ENCODE peak calls at places on chromosomes 5 and 9, in ten cellular contexts. One of them, this sample, is unnamed.

GRCh38 chr5:157328277-157328912 is 62.5 kb downstream of the CYFIP2 start:
- DNase-seq in mucosa of descending colon: peak; percentile 51
- DNase-seq in NCI-H1417: peak; percentile 69
- DNase-seq in hippocampal formation: peak; percentile 87
- DNase-seq in Calu3: peak; percentile 72
- DNase-seq in Daoy: peak; percentile 86
- DNase-seq in activated CD8-positive, alpha-beta T cell treated with anti-CD3 and anti-CD28 coated beads for 36 hours: peak; percentile 69
- DNase-seq in AG10803: peak; percentile 81
- DNase-seq in Kasumi-1: peak; percentile 86
- DNase-seq in HFFc6: peak; percentile 75
- DNase-seq in this sample: peak; percentile 51

GRCh38 chr5:123721721-123722276 is 209.8 kb downstream of the CSNK1G3 start:
- DNase-seq in HFFc6: no peak
- DNase-seq in Daoy: no peak
- DNase-seq in hippocampal formation: no peak
- DNase-seq in mucosa of descending colon: no peak
- DNase-seq in activated CD8-positive, alpha-beta T cell treated with anti-CD3 and anti-CD28 coated beads for 36 hours: no peak
- DNase-seq in Calu3: no peak
- DNase-seq in Kasumi-1: no peak
- DNase-seq in NCI-H1417: no peak
- DNase-seq in AG10803: peak; percentile 56
- DNase-seq in this sample: no peak

GRCh38 chr5:61915646-61916045 is 390.4 kb upstream of the KIF2A start:
- DNase-seq in mucosa of descending colon: no peak
- DNase-seq in AG10803: no peak
- DNase-seq in Calu3: no peak
- DNase-seq in Daoy: no peak
- DNase-seq in activated CD8-positive, alpha-beta T cell treated with anti-CD3 and anti-CD28 coated beads for 36 hours: no peak
- DNase-seq in NCI-H1417: no peak
- DNase-seq in HFFc6: no peak
- DNase-seq in hippocampal formation: no peak
- DNase-seq in Kasumi-1: no peak
- DNase-seq in this sample: no peak

GRCh38 chr9:133888048-133888778 is 103.9 kb downstream of the VAV2 start:
- DNase-seq in hippocampal formation: no peak
- DNase-seq in HFFc6: no peak
- DNase-seq in NCI-H1417: peak; percentile 99
- DNase-seq in Daoy: no peak
- DNase-seq in AG10803: no peak
- DNase-seq in Calu3: no peak
- DNase-seq in mucosa of descending colon: no peak
- DNase-seq in Kasumi-1: no peak
- DNase-seq in activated CD8-positive, alpha-beta T cell treated with anti-CD3 and anti-CD28 coated beads for 36 hours: no peak
- DNase-seq in this sample: no peak

GRCh38 chr5:34533582-34534236 is 122.4 kb upstream of the RAI14 start:
- DNase-seq in Kasumi-1: no peak
- DNase-seq in mucosa of descending colon: no peak
- DNase-seq in HFFc6: no peak
- DNase-seq in AG10803: no peak
- DNase-seq in Daoy: no peak
- DNase-seq in NCI-H1417: no peak
- DNase-seq in Calu3: no peak
- DNase-seq in activated CD8-positive, alpha-beta T cell treated with anti-CD3 and anti-CD28 coated beads for 36 hours: no peak
- DNase-seq in hippocampal formation: no peak
- DNase-seq in this sample: no peak

GRCh38 chr5:170431571-170431970 is 42.4 kb upstream of the KCNMB1 start:
- DNase-seq in AG10803: no peak
- DNase-seq in activated CD8-positive, alpha-beta T cell treated with anti-CD3 and anti-CD28 coated beads for 36 hours: no peak
- DNase-seq in Kasumi-1: no peak
- DNase-seq in hippocampal formation: no peak
- DNase-seq in HFFc6: no peak
- DNase-seq in Calu3: no peak
- DNase-seq in mucosa of descending colon: no peak
- DNase-seq in Daoy: no peak
- DNase-seq in NCI-H1417: no peak
- DNase-seq in this sample: no peak

GRCh38 chr5:169331292-169331852 is 30.4 kb upstream of the SLIT3 start:
- DNase-seq in NCI-H1417: no peak
- DNase-seq in activated CD8-positive, alpha-beta T cell treated with anti-CD3 and anti-CD28 coated beads for 36 hours: no peak
- DNase-seq in AG10803: peak; percentile 57
- DNase-seq in hippocampal formation: no peak
- DNase-seq in Calu3: no peak
- DNase-seq in Kasumi-1: no peak
- DNase-seq in HFFc6: no peak
- DNase-seq in Daoy: no peak
- DNase-seq in mucosa of descending colon: no peak
- DNase-seq in this sample: no peak

GRCh38 chr5:128163991-128164390 is 80.4 kb downstream of the SLC12A2 start:
- DNase-seq in NCI-H1417: no peak
- DNase-seq in mucosa of descending colon: no peak
- DNase-seq in Kasumi-1: no peak
- DNase-seq in AG10803: no peak
- DNase-seq in hippocampal formation: no peak
- DNase-seq in HFFc6: peak; percentile 21
- DNase-seq in Daoy: peak; percentile 15
- DNase-seq in activated CD8-positive, alpha-beta T cell treated with anti-CD3 and anti-CD28 coated beads for 36 hours: no peak
- DNase-seq in Calu3: no peak
- DNase-seq in this sample: no peak

GRCh38 chr9:89675403-89675771 is 70.6 kb downstream of the GADD45G start:
- DNase-seq in mucosa of descending colon: peak; percentile 63
- DNase-seq in Calu3: no peak
- DNase-seq in activated CD8-positive, alpha-beta T cell treated with anti-CD3 and anti-CD28 coated beads for 36 hours: no peak
- DNase-seq in AG10803: no peak
- DNase-seq in hippocampal formation: no peak
- DNase-seq in Kasumi-1: no peak
- DNase-seq in Daoy: no peak
- DNase-seq in HFFc6: no peak
- DNase-seq in NCI-H1417: no peak
- DNase-seq in this sample: no peak

GRCh38 chr9:3848445-3849114 is 322.8 kb upstream of the RFX3 start:
- DNase-seq in hippocampal formation: no peak
- DNase-seq in Kasumi-1: no peak
- DNase-seq in NCI-H1417: no peak
- DNase-seq in HFFc6: no peak
- DNase-seq in Daoy: peak; percentile 59
- DNase-seq in AG10803: no peak
- DNase-seq in Calu3: peak; percentile 46
- DNase-seq in mucosa of descending colon: no peak
- DNase-seq in activated CD8-positive, alpha-beta T cell treated with anti-CD3 and anti-CD28 coated beads for 36 hours: no peak
- DNase-seq in this sample: no peak

GRCh38 chr5:69502375-69503143 is 10.0 kb downstream of the OCLN start:
- DNase-seq in mucosa of descending colon: no peak
- DNase-seq in Daoy: peak; percentile 85
- DNase-seq in Calu3: no peak
- DNase-seq in activated CD8-positive, alpha-beta T cell treated with anti-CD3 and anti-CD28 coated beads for 36 hours: no peak
- DNase-seq in AG10803: peak; percentile 70
- DNase-seq in HFFc6: peak; percentile 34
- DNase-seq in Kasumi-1: no peak
- DNase-seq in hippocampal formation: no peak
- DNase-seq in NCI-H1417: no peak
- DNase-seq in this sample: no peak

GRCh38 chr9:120558454-120558853 is 21.5 kb downstream of the CDK5RAP2 start:
- DNase-seq in HFFc6: no peak
- DNase-seq in Kasumi-1: no peak
- DNase-seq in NCI-H1417: no peak
- DNase-seq in Calu3: no peak
- DNase-seq in activated CD8-positive, alpha-beta T cell treated with anti-CD3 and anti-CD28 coated beads for 36 hours: no peak
- DNase-seq in AG10803: no peak
- DNase-seq in mucosa of descending colon: no peak
- DNase-seq in hippocampal formation: no peak
- DNase-seq in Daoy: no peak
- DNase-seq in this sample: no peak

GRCh38 chr5:61569353-61569752 is 237.3 kb downstream of the ZSWIM6 start:
- DNase-seq in AG10803: no peak
- DNase-seq in Calu3: no peak
- DNase-seq in NCI-H1417: no peak
- DNase-seq in activated CD8-positive, alpha-beta T cell treated with anti-CD3 and anti-CD28 coated beads for 36 hours: no peak
- DNase-seq in hippocampal formation: no peak
- DNase-seq in Kasumi-1: no peak
- DNase-seq in mucosa of descending colon: no peak
- DNase-seq in Daoy: no peak
- DNase-seq in HFFc6: no peak
- DNase-seq in this sample: no peak

GRCh38 chr5:52956915-52957747 is 32.0 kb upstream of the ITGA2 start:
- DNase-seq in HFFc6: no peak
- DNase-seq in Calu3: no peak
- DNase-seq in Daoy: no peak
- DNase-seq in mucosa of descending colon: no peak
- DNase-seq in Kasumi-1: no peak
- DNase-seq in hippocampal formation: no peak
- DNase-seq in activated CD8-positive, alpha-beta T cell treated with anti-CD3 and anti-CD28 coated beads for 36 hours: no peak
- DNase-seq in AG10803: no peak
- DNase-seq in NCI-H1417: no peak
- DNase-seq in this sample: no peak

GRCh38 chr5:30040483-30041116 is 1152.9 kb upstream of the CDH6 start:
- DNase-seq in HFFc6: peak; percentile 3
- DNase-seq in NCI-H1417: peak; percentile 92
- DNase-seq in Kasumi-1: peak; percentile 54
- DNase-seq in Daoy: peak; percentile 2
- DNase-seq in AG10803: peak; percentile 22
- DNase-seq in mucosa of descending colon: no peak
- DNase-seq in activated CD8-positive, alpha-beta T cell treated with anti-CD3 and anti-CD28 coated beads for 36 hours: peak; percentile 38
- DNase-seq in hippocampal formation: peak; percentile 51
- DNase-seq in Calu3: peak; percentile 37
- DNase-seq in this sample: no peak

GRCh38 chr9:126806336-126806735 is 1.5 kb downstream of the ZBTB43 start:
- DNase-seq in mucosa of descending colon: no peak
- DNase-seq in AG10803: peak; percentile 61
- DNase-seq in NCI-H1417: no peak
- DNase-seq in HFFc6: no peak
- DNase-seq in activated CD8-positive, alpha-beta T cell treated with anti-CD3 and anti-CD28 coated beads for 36 hours: no peak
- DNase-seq in Calu3: no peak
- DNase-seq in Kasumi-1: no peak
- DNase-seq in hippocampal formation: no peak
- DNase-seq in Daoy: no peak
- DNase-seq in this sample: no peak

GRCh38 chr5:538271-538771 is 14.1 kb upstream of the SLC9A3 start:
- DNase-seq in HFFc6: no peak
- DNase-seq in NCI-H1417: no peak
- DNase-seq in mucosa of descending colon: peak; percentile 14
- DNase-seq in Kasumi-1: no peak
- DNase-seq in activated CD8-positive, alpha-beta T cell treated with anti-CD3 and anti-CD28 coated beads for 36 hours: no peak
- DNase-seq in hippocampal formation: no peak
- DNase-seq in AG10803: no peak
- DNase-seq in Daoy: no peak
- DNase-seq in Calu3: no peak
- DNase-seq in this sample: no peak

GRCh38 chr5:5699062-5699461 is 276.6 kb downstream of the ICE1 start:
- DNase-seq in Kasumi-1: no peak
- DNase-seq in Daoy: peak; percentile 34
- DNase-seq in mucosa of descending colon: no peak
- DNase-seq in NCI-H1417: no peak
- DNase-seq in Calu3: no peak
- DNase-seq in HFFc6: no peak
- DNase-seq in hippocampal formation: no peak
- DNase-seq in activated CD8-positive, alpha-beta T cell treated with anti-CD3 and anti-CD28 coated beads for 36 hours: peak; percentile 6
- DNase-seq in AG10803: no peak
- DNase-seq in this sample: no peak

GRCh38 chr5:166370928-166371690 is 1920.3 kb upstream of the WWC1 start:
- DNase-seq in Kasumi-1: peak; percentile 1
- DNase-seq in HFFc6: no peak
- DNase-seq in Daoy: peak; percentile 34
- DNase-seq in activated CD8-positive, alpha-beta T cell treated with anti-CD3 and anti-CD28 coated beads for 36 hours: no peak
- DNase-seq in NCI-H1417: peak; percentile 18
- DNase-seq in hippocampal formation: no peak
- DNase-seq in Calu3: no peak
- DNase-seq in AG10803: no peak
- DNase-seq in mucosa of descending colon: no peak
- DNase-seq in this sample: no peak

GRCh38 chr5:42579320-42579719 is 156.1 kb downstream of the GHR start:
- DNase-seq in hippocampal formation: no peak
- DNase-seq in AG10803: no peak
- DNase-seq in Daoy: no peak
- DNase-seq in activated CD8-positive, alpha-beta T cell treated with anti-CD3 and anti-CD28 coated beads for 36 hours: no peak
- DNase-seq in Calu3: no peak
- DNase-seq in HFFc6: no peak
- DNase-seq in mucosa of descending colon: no peak
- DNase-seq in NCI-H1417: no peak
- DNase-seq in Kasumi-1: no peak
- DNase-seq in this sample: no peak

GRCh38 chr5:136043968-136044610 is 15.3 kb downstream of the TGFBI start:
- DNase-seq in HFFc6: no peak
- DNase-seq in NCI-H1417: no peak
- DNase-seq in AG10803: no peak
- DNase-seq in Calu3: no peak
- DNase-seq in activated CD8-positive, alpha-beta T cell treated with anti-CD3 and anti-CD28 coated beads for 36 hours: no peak
- DNase-seq in mucosa of descending colon: no peak
- DNase-seq in hippocampal formation: no peak
- DNase-seq in Kasumi-1: no peak
- DNase-seq in Daoy: no peak
- DNase-seq in this sample: no peak

GRCh38 chr5:157026789-157027424 is 32.0 kb downstream of the HAVCR1 start:
- DNase-seq in Kasumi-1: no peak
- DNase-seq in NCI-H1417: peak; percentile 64
- DNase-seq in AG10803: no peak
- DNase-seq in Daoy: peak; percentile 8
- DNase-seq in activated CD8-positive, alpha-beta T cell treated with anti-CD3 and anti-CD28 coated beads for 36 hours: peak; percentile 18
- DNase-seq in Calu3: peak; percentile 64
- DNase-seq in HFFc6: no peak
- DNase-seq in hippocampal formation: no peak
- DNase-seq in mucosa of descending colon: no peak
- DNase-seq in this sample: no peak

GRCh38 chr5:144196612-144197011 is 25.9 kb downstream of the KCTD16 start:
- DNase-seq in Calu3: no peak
- DNase-seq in HFFc6: no peak
- DNase-seq in AG10803: no peak
- DNase-seq in Kasumi-1: no peak
- DNase-seq in activated CD8-positive, alpha-beta T cell treated with anti-CD3 and anti-CD28 coated beads for 36 hours: no peak
- DNase-seq in mucosa of descending colon: no peak
- DNase-seq in Daoy: no peak
- DNase-seq in NCI-H1417: peak; percentile 59
- DNase-seq in hippocampal formation: no peak
- DNase-seq in this sample: no peak

GRCh38 chr5:154473581-154474266 is 4.3 kb downstream of the HAND1 start:
- DNase-seq in NCI-H1417: no peak
- DNase-seq in AG10803: no peak
- DNase-seq in HFFc6: no peak
- DNase-seq in Daoy: no peak
- DNase-seq in mucosa of descending colon: no peak
- DNase-seq in activated CD8-positive, alpha-beta T cell treated with anti-CD3 and anti-CD28 coated beads for 36 hours: no peak
- DNase-seq in hippocampal formation: no peak
- DNase-seq in Kasumi-1: no peak
- DNase-seq in Calu3: no peak
- DNase-seq in this sample: no peak

GRCh38 chr5:154086641-154087040 is 47.9 kb downstream of the MFAP3 start:
- DNase-seq in Kasumi-1: no peak
- DNase-seq in Calu3: no peak
- DNase-seq in activated CD8-positive, alpha-beta T cell treated with anti-CD3 and anti-CD28 coated beads for 36 hours: no peak
- DNase-seq in HFFc6: no peak
- DNase-seq in mucosa of descending colon: no peak
- DNase-seq in Daoy: peak; percentile 27
- DNase-seq in NCI-H1417: no peak
- DNase-seq in hippocampal formation: no peak
- DNase-seq in AG10803: peak; percentile 47
- DNase-seq in this sample: no peak

GRCh38 chr9:137253717-137254623 is 1.2 kb upstream of the NELFB start:
- DNase-seq in Kasumi-1: no peak
- DNase-seq in Daoy: no peak
- DNase-seq in AG10803: no peak
- DNase-seq in mucosa of descending colon: no peak
- DNase-seq in hippocampal formation: no peak
- DNase-seq in activated CD8-positive, alpha-beta T cell treated with anti-CD3 and anti-CD28 coated beads for 36 hours: no peak
- DNase-seq in NCI-H1417: peak; percentile 60
- DNase-seq in HFFc6: no peak
- DNase-seq in Calu3: no peak
- DNase-seq in this sample: no peak

GRCh38 chr5:8270246-8270645 is 401.3 kb downstream of the MTRR start:
- DNase-seq in HFFc6: no peak
- DNase-seq in hippocampal formation: no peak
- DNase-seq in activated CD8-positive, alpha-beta T cell treated with anti-CD3 and anti-CD28 coated beads for 36 hours: no peak
- DNase-seq in AG10803: no peak
- DNase-seq in Kasumi-1: no peak
- DNase-seq in NCI-H1417: no peak
- DNase-seq in mucosa of descending colon: no peak
- DNase-seq in Daoy: peak; percentile 28
- DNase-seq in Calu3: no peak
- DNase-seq in this sample: no peak

GRCh38 chr5:66554211-66554610 is 42.0 kb upstream of the MAST4 start:
- DNase-seq in activated CD8-positive, alpha-beta T cell treated with anti-CD3 and anti-CD28 coated beads for 36 hours: peak; percentile 57
- DNase-seq in hippocampal formation: no peak
- DNase-seq in Daoy: peak; percentile 85
- DNase-seq in Calu3: no peak
- DNase-seq in mucosa of descending colon: no peak
- DNase-seq in Kasumi-1: no peak
- DNase-seq in HFFc6: no peak
- DNase-seq in AG10803: no peak
- DNase-seq in NCI-H1417: no peak
- DNase-seq in this sample: no peak